ENCODE peak calls at places on chromosomes 2 and 18, in five cellular contexts. O is neuronal stem cell, M is IMR-90, S is MM.1S, I is SK-N-SH. W is an unnamed sample.

GRCh38 chr2:15946983-15947382 is 6.6 kb downstream of the MYCN start:
- DNase-seq in S (no peak), O (no peak), M (no peak), I (no peak), W (no peak)

GRCh38 chr18:36195427-36196122 is 8.3 kb downstream of the MOCOS start:
- DNase-seq in M (no peak), O (no peak), I (no peak), S (no peak), W (no peak)

GRCh38 chr18:49521251-49521650 is 34.2 kb upstream of the C18orf32 start:
- DNase-seq in M (no peak), I (no peak), S (no peak), O (no peak), W (peak; percentile 76)

GRCh38 chr2:218734190-218734975 is 23.7 kb downstream of the TTLL4 start:
- DNase-seq in S (no peak), M (peak; percentile 23), O (no peak), I (no peak), W (no peak)

GRCh38 chr2:228474466-228474865 is 293.0 kb upstream of the SPHKAP start:
- DNase-seq in O (no peak), S (no peak), M (no peak), I (no peak), W (no peak)

GRCh38 chr18:49238433-49239042 is 221.9 kb downstream of the DYM start:
- DNase-seq in I (peak; percentile 44), S (peak; percentile 27), M (peak; percentile 51), O (peak; percentile 31), W (peak; percentile 57)

GRCh38 chr18:7172611-7173010 is 55.0 kb upstream of the LAMA1 start:
- DNase-seq in O (no peak), S (no peak), M (no peak), I (no peak), W (no peak)

GRCh38 chr2:158495175-158495574 is 38.4 kb downstream of the PKP4 start:
- DNase-seq in M (peak; percentile 74), S (no peak), O (no peak), I (no peak), W (no peak)

GRCh38 chr18:35953688-35954087 is 18.8 kb upstream of the RMP24 start:
- DNase-seq in S (peak; percentile 85), I (no peak), M (no peak), O (no peak), W (no peak)

GRCh38 chr18:23553887-23554286 is 32.4 kb downstream of the NPC1 start:
- DNase-seq in M (no peak), S (no peak), I (no peak), O (no peak), W (no peak)

GRCh38 chr18:48410095-48410920 is 1.1 kb upstream of the ZBTB7C start:
- DNase-seq in M (peak; percentile 72), I (peak; percentile 96), S (peak; percentile 91), O (peak; percentile 89), W (peak; percentile 95)

GRCh38 chr2:174617120-174617519 is 19.5 kb upstream of the WIPF1 start:
- DNase-seq in O (no peak), M (no peak), S (no peak), I (no peak), W (no peak)

GRCh38 chr18:3726241-3726951 is 276.4 kb downstream of the TGIF1 start:
- DNase-seq in S (no peak), M (no peak), O (no peak), I (no peak), W (no peak)

GRCh38 chr2:233728723-233729301 is at the start of gene UGT1A3:
- DNase-seq in S (no peak), M (no peak), O (no peak), I (no peak), W (no peak)

GRCh38 chr18:5542393-5543035 is 1.3 kb downstream of the EPB41L3 start:
- DNase-seq in S (no peak), M (peak; percentile 26), I (peak; percentile 53), O (no peak), W (peak; percentile 51)

GRCh38 chr2:165382362-165382761 is 87.1 kb upstream of the CSRNP3 start:
- DNase-seq in O (no peak), M (no peak), S (no peak), I (no peak), W (no peak)

GRCh38 chr2:60053791-60054190 is 499.7 kb downstream of the BCL11A start:
- DNase-seq in M (no peak), I (no peak), O (no peak), S (no peak), W (no peak)

GRCh38 chr2:227155395-227155794 is 8.6 kb downstream of the COL4A4 start:
- DNase-seq in M (no peak), S (no peak), O (no peak), I (no peak), W (no peak)

GRCh38 chr2:20187331-20187730 is 37.6 kb downstream of the SDC1 start:
- DNase-seq in I (no peak), O (no peak), M (no peak), S (no peak), W (no peak)

GRCh38 chr2:221573430-221574230 is 1.5 kb upstream of the EPHA4 start:
- DNase-seq in I (peak; percentile 91), S (peak; percentile 75), M (peak; percentile 67), O (peak; percentile 93), W (peak; percentile 96)

GRCh38 chr2:159553727-159554126 is 62.6 kb downstream of the BAZ2B start:
- DNase-seq in I (no peak), O (no peak), S (no peak), M (no peak), W (no peak)

GRCh38 chr2:218879881-218880748 is 537 bp upstream of the WNT10A start:
- DNase-seq in M (no peak), I (peak; percentile 74), O (no peak), S (peak; percentile 97), W (no peak)

GRCh38 chr18:27728659-27729058 is 448.3 kb downstream of the CDH2 start:
- DNase-seq in S (no peak), O (no peak), I (no peak), M (no peak), W (no peak)

GRCh38 chr2:84880645-84881521 is at the start of gene TRABD2A:
- DNase-seq in O (peak; percentile 43), S (peak; percentile 36), I (peak; percentile 45), M (peak; percentile 71), W (peak; percentile 67)

GRCh38 chr18:57910817-57911216 is 107.7 kb upstream of the ATP8B1 start:
- DNase-seq in O (no peak), M (no peak), I (no peak), S (no peak), W (peak; percentile 31)

GRCh38 chr2:62895632-62896009 is 155.0 kb upstream of the OTX1 start:
- DNase-seq in I (no peak), S (no peak), O (no peak), M (peak; percentile 75), W (no peak)

GRCh38 chr2:165700511-165700910 is 93.5 kb downstream of the GALNT3 start:
- DNase-seq in I (peak; percentile 53), O (no peak), M (no peak), S (no peak), W (peak; percentile 58)

GRCh38 chr2:227860116-227860724 is 11.2 kb upstream of the DAW1 start:
- DNase-seq in M (no peak), S (no peak), I (no peak), O (no peak), W (no peak)

GRCh38 chr2:105747254-105747909 is 2.7 kb downstream of the NCK2 start:
- DNase-seq in I (no peak), M (peak; percentile 18), O (no peak), S (no peak), W (no peak)

GRCh38 chr2:105748564-105748963 is 3.9 kb downstream of the NCK2 start:
- DNase-seq in I (no peak), O (no peak), M (no peak), S (no peak), W (no peak)

GRCh38 chr2:105746177-105747080 is 1.7 kb downstream of the NCK2 start:
- DNase-seq in I (peak; percentile 33), O (no peak), M (no peak), S (peak; percentile 89), W (peak; percentile 76)

GRCh38 chr2:105749583-105750399 is 5.1 kb downstream of the NCK2 start:
- DNase-seq in M (peak; percentile 50), I (no peak), S (no peak), O (no peak), W (no peak)

GRCh38 chr2:105747997-105748396 is 3.3 kb downstream of the NCK2 start:
- DNase-seq in M (peak; percentile 10), O (no peak), I (no peak), S (no peak), W (no peak)
- H3K9ac ChIP-seq in M (no peak overlapping the region), O (no peak overlapping the region), I (no peak overlapping the region), S (no peak overlapping the region), W (no peak overlapping the region)

DNA sequence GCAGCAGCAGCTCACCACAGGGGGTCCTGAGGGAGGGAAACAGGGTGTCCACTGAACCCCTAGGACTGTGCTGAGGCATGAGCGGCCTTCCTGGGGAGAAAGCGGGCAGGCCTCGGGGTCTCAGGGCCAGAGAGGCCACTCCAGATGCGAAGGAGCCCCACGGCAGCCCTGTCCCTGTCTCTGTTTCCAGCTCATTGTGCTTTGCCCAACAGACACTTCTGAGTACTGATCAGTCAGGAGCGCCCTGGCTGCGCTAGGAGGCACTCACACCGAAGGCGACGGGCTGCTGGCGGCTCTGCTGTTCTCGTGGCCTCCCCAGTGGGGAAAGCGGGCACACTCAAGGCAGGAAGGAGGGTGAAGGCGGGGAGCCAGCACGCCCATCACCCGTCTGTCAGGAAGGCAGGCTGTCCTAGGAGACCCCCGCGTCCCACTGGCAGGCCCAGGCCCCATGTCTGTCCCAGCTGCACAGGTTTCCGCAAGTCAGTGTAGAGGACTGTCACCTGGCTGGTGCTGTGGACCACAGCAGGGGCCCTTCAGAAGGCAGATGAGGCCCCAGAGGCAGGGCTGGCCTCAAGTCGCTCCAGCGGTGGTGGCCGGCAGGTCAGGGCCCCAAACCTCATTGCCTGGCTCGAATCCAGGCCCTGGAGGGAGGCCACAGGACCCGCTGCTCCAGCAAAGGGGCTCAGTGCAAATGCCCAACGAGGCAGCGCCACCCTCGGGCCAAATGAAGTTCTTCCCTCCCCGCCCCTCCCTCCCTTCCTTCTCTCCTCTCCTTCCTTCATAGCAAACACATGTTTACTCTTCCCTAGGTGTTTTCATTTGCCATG is 6.8 kb downstream of the ESPNL start:
- DNase-seq in M (no peak), O (no peak), I (peak; percentile 50), S (no peak), W (peak; percentile 67)
- H3K9ac ChIP-seq in M (no peak overlapping the region), O (peak overlapping the region; percentile 30), I (no peak overlapping the region), S (no peak overlapping the region), W (no peak overlapping the region)

DNA sequence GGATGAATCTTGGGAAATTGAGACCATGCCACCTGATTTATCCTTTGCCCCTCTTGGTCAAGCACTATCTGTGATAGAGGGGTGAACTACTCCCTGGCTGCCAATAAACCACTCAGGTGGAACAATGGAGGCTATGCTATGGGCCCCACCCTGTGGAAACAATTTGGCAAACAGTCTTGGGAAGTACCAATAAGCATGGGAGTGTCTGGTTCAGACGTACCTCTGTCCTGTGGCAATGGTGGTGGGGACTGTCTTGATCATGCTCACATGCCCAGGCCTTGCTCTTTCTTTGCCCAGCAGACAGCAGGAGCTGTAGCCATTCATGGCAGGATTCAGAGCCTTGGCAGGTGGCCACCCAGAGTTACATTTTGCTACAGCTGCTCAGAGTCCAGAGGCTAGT is 658.7 kb downstream of the KCNJ3 start:
- DNase-seq in M (no peak), S (no peak), I (no peak), O (no peak), W (no peak)
- H3K9ac ChIP-seq in M (no peak overlapping the region), S (no peak overlapping the region), I (no peak overlapping the region), O (no peak overlapping the region), W (no peak overlapping the region)

DNA sequence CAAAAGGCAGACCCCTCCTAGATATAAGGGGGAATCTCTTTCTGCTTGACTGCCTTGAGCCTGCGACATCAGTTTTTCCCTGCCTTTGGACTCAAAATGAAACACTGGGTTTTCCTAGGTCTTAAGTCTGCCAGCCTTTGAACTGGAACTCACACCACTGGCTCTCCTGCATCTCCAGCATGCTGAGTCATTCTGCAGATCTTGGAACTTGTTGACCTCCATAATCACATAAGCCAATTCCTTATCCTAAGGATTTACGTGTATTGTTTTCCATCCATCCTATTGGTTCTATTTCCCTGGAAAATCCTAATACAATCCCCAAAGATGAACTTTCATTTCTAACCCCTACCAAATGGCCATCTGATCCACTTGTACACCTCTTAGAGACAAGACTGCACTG is 88.0 kb downstream of the AFF3 start:
- DNase-seq in S (no peak), O (no peak), M (no peak), I (no peak), W (no peak)
- H3K9ac ChIP-seq in S (no peak overlapping the region), O (no peak overlapping the region), M (no peak overlapping the region), I (no peak overlapping the region), W (no peak overlapping the region)

W was measured in neural progenitor cell.